ENCODE peak calls at places on chromosomes 16 and 17, in six cellular contexts. One of them, this sample, is unnamed.

GRCh38 chr17:19336938-19337711 is 25.4 kb downstream of the B9D1 start:
- DNase-seq in foreskin fibroblast: no peak
- DNase-seq in GM04504: no peak
- DNase-seq in DND-41: no peak
- DNase-seq in HFF-Myc: no peak
- DNase-seq in hypothalamus: no peak
- DNase-seq in this sample: no peak

GRCh38 chr17:55561973-55562495 is 50.8 kb upstream of the SMIM36 start:
- DNase-seq in foreskin fibroblast: no peak
- DNase-seq in GM04504: no peak
- DNase-seq in HFF-Myc: no peak
- DNase-seq in hypothalamus: no peak
- DNase-seq in DND-41: no peak
- DNase-seq in this sample: no peak

GRCh38 chr17:6543079-6544010 is 13.0 kb downstream of the PITPNM3 start:
- DNase-seq in GM04504: no peak
- DNase-seq in hypothalamus: no peak
- DNase-seq in foreskin fibroblast: no peak
- DNase-seq in HFF-Myc: no peak
- DNase-seq in DND-41: no peak
- DNase-seq in this sample: no peak

GRCh38 chr17:39027440-39028035 is 60.3 kb upstream of the FBXO47 start:
- DNase-seq in GM04504: no peak
- DNase-seq in foreskin fibroblast: no peak
- DNase-seq in HFF-Myc: no peak
- DNase-seq in DND-41: no peak
- DNase-seq in hypothalamus: no peak
- DNase-seq in this sample: no peak

GRCh38 chr17:31532526-31532925 is 141.1 kb downstream of the RAB11FIP4 start:
- DNase-seq in foreskin fibroblast: no peak
- DNase-seq in DND-41: no peak
- DNase-seq in HFF-Myc: no peak
- DNase-seq in GM04504: no peak
- DNase-seq in hypothalamus: no peak
- DNase-seq in this sample: no peak

GRCh38 chr17:37698132-37698615 is 46.7 kb downstream of the HNF1B start:
- DNase-seq in GM04504: no peak
- DNase-seq in DND-41: no peak
- DNase-seq in hypothalamus: no peak
- DNase-seq in foreskin fibroblast: peak; percentile 32
- DNase-seq in HFF-Myc: no peak
- DNase-seq in this sample: no peak

GRCh38 chr16:56708418-56708817 is 21.5 kb upstream of the NUP93 start:
- DNase-seq in foreskin fibroblast: no peak
- DNase-seq in HFF-Myc: no peak
- DNase-seq in DND-41: peak; percentile 89
- DNase-seq in GM04504: no peak
- DNase-seq in hypothalamus: no peak
- DNase-seq in this sample: no peak

GRCh38 chr17:11558681-11559234 is 39.5 kb upstream of the DNAH9 start:
- DNase-seq in foreskin fibroblast: no peak
- DNase-seq in DND-41: no peak
- DNase-seq in GM04504: no peak
- DNase-seq in HFF-Myc: no peak
- DNase-seq in hypothalamus: no peak
- DNase-seq in this sample: no peak

GRCh38 chr17:31401456-31402254 is 10.2 kb downstream of the RAB11FIP4 start:
- DNase-seq in hypothalamus: no peak
- DNase-seq in HFF-Myc: no peak
- DNase-seq in foreskin fibroblast: no peak
- DNase-seq in DND-41: no peak
- DNase-seq in GM04504: no peak
- DNase-seq in this sample: no peak

GRCh38 chr16:30728904-30729672 is 19.1 kb upstream of the PHKG2 start:
- DNase-seq in HFF-Myc: no peak
- DNase-seq in hypothalamus: no peak
- DNase-seq in foreskin fibroblast: no peak
- DNase-seq in DND-41: no peak
- DNase-seq in GM04504: no peak
- DNase-seq in this sample: no peak

GRCh38 chr16:49620158-49620867 is 235.6 kb downstream of the ZNF423 start:
- DNase-seq in HFF-Myc: no peak
- DNase-seq in GM04504: peak; percentile 26
- DNase-seq in foreskin fibroblast: peak; percentile 91
- DNase-seq in DND-41: no peak
- DNase-seq in hypothalamus: no peak
- DNase-seq in this sample: no peak

GRCh38 chr16:5024632-5025031 is 9.1 kb downstream of the NAGPA start:
- DNase-seq in foreskin fibroblast: peak; percentile 16
- DNase-seq in DND-41: no peak
- DNase-seq in GM04504: no peak
- DNase-seq in hypothalamus: no peak
- DNase-seq in HFF-Myc: no peak
- DNase-seq in this sample: peak; percentile 74

GRCh38 chr17:39835038-39835786 is 28.9 kb downstream of the IKZF3 start:
- DNase-seq in HFF-Myc: no peak
- DNase-seq in hypothalamus: no peak
- DNase-seq in DND-41: no peak
- DNase-seq in foreskin fibroblast: no peak
- DNase-seq in GM04504: no peak
- DNase-seq in this sample: peak; percentile 41

GRCh38 chr16:22123146-22123545 is 30.8 kb downstream of the VWA3A start:
- DNase-seq in DND-41: no peak
- DNase-seq in GM04504: no peak
- DNase-seq in HFF-Myc: no peak
- DNase-seq in hypothalamus: no peak
- DNase-seq in foreskin fibroblast: peak; percentile 6
- DNase-seq in this sample: peak; percentile 79

GRCh38 chr16:63458842-63459241 is 1422.6 kb upstream of the CDH8 start:
- DNase-seq in DND-41: no peak
- DNase-seq in GM04504: no peak
- DNase-seq in foreskin fibroblast: no peak
- DNase-seq in HFF-Myc: no peak
- DNase-seq in hypothalamus: no peak
- DNase-seq in this sample: no peak

GRCh38 chr16:50467943-50468748 is 80.0 kb upstream of the NKD1 start:
- DNase-seq in DND-41: peak; percentile 26
- DNase-seq in hypothalamus: no peak
- DNase-seq in GM04504: no peak
- DNase-seq in foreskin fibroblast: peak; percentile 36
- DNase-seq in HFF-Myc: no peak
- DNase-seq in this sample: peak; percentile 26

GRCh38 chr17:3035256-3035967 is 28.0 kb downstream of the OR1D5 start:
- DNase-seq in DND-41: no peak
- DNase-seq in HFF-Myc: no peak
- DNase-seq in foreskin fibroblast: no peak
- DNase-seq in GM04504: no peak
- DNase-seq in hypothalamus: no peak
- DNase-seq in this sample: no peak

GRCh38 chr16:88596477-88596876 is 26.3 kb downstream of the ZC3H18 start:
- DNase-seq in foreskin fibroblast: no peak
- DNase-seq in hypothalamus: no peak
- DNase-seq in DND-41: no peak
- DNase-seq in GM04504: no peak
- DNase-seq in HFF-Myc: no peak
- DNase-seq in this sample: no peak

GRCh38 chr16:51592013-51592501 is 441.0 kb upstream of the SALL1 start:
- DNase-seq in HFF-Myc: no peak
- DNase-seq in foreskin fibroblast: peak; percentile 12
- DNase-seq in GM04504: no peak
- DNase-seq in hypothalamus: no peak
- DNase-seq in DND-41: no peak
- DNase-seq in this sample: no peak

GRCh38 chr17:36689089-36689667 is 87.8 kb downstream of the MRM1 start:
- DNase-seq in HFF-Myc: no peak
- DNase-seq in foreskin fibroblast: no peak
- DNase-seq in DND-41: no peak
- DNase-seq in GM04504: no peak
- DNase-seq in hypothalamus: no peak
- DNase-seq in this sample: no peak

GRCh38 chr17:66299721-66300120 is 2.7 kb upstream of the PRKCA start:
- DNase-seq in hypothalamus: no peak
- DNase-seq in HFF-Myc: no peak
- DNase-seq in foreskin fibroblast: peak; percentile 45
- DNase-seq in DND-41: no peak
- DNase-seq in GM04504: no peak
- DNase-seq in this sample: no peak

GRCh38 chr17:74512624-74513084 is 18.6 kb downstream of the CD300LB start:
- DNase-seq in HFF-Myc: no peak
- DNase-seq in DND-41: no peak
- DNase-seq in foreskin fibroblast: no peak
- DNase-seq in hypothalamus: no peak
- DNase-seq in GM04504: no peak
- DNase-seq in this sample: no peak

GRCh38 chr16:47019563-47019962 is 46.1 kb upstream of the DNAJA2 start:
- DNase-seq in GM04504: no peak
- DNase-seq in foreskin fibroblast: peak; percentile 26
- DNase-seq in hypothalamus: no peak
- DNase-seq in DND-41: no peak
- DNase-seq in HFF-Myc: no peak
- DNase-seq in this sample: no peak

GRCh38 chr17:62703776-62704380 is 76.4 kb downstream of the MRC2 start:
- DNase-seq in DND-41: peak; percentile 64
- DNase-seq in GM04504: peak; percentile 32
- DNase-seq in foreskin fibroblast: peak; percentile 89
- DNase-seq in hypothalamus: peak; percentile 51
- DNase-seq in HFF-Myc: no peak
- DNase-seq in this sample: peak; percentile 80

GRCh38 chr17:57948555-57949420 is 6.4 kb downstream of the CUEDC1 start:
- DNase-seq in foreskin fibroblast: peak; percentile 93
- DNase-seq in GM04504: peak; percentile 94
- DNase-seq in HFF-Myc: peak; percentile 89
- DNase-seq in hypothalamus: no peak
- DNase-seq in DND-41: no peak
- DNase-seq in this sample: no peak

GRCh38 chr17:68733241-68734176 is 132.3 kb upstream of the FAM20A start:
- DNase-seq in HFF-Myc: peak; percentile 32
- DNase-seq in DND-41: no peak
- DNase-seq in GM04504: no peak
- DNase-seq in hypothalamus: no peak
- DNase-seq in foreskin fibroblast: peak; percentile 41
- DNase-seq in this sample: no peak

GRCh38 chr16:15055141-15056053 is 477 bp downstream of the NTAN1 start:
- DNase-seq in HFF-Myc: no peak
- DNase-seq in hypothalamus: no peak
- DNase-seq in foreskin fibroblast: peak; percentile 62
- DNase-seq in DND-41: peak; percentile 27
- DNase-seq in GM04504: no peak
- DNase-seq in this sample: peak; percentile 87

GRCh38 chr17:72788950-72789585 is 303.4 kb downstream of the SLC39A11 start:
- DNase-seq in DND-41: no peak
- DNase-seq in hypothalamus: no peak
- DNase-seq in HFF-Myc: no peak
- DNase-seq in foreskin fibroblast: peak; percentile 52
- DNase-seq in GM04504: no peak
- DNase-seq in this sample: no peak

GRCh38 chr17:751269-752001 is 629 bp downstream of the GEMIN4 start:
- DNase-seq in HFF-Myc: no peak
- DNase-seq in hypothalamus: no peak
- DNase-seq in GM04504: no peak
- DNase-seq in DND-41: peak; percentile 66
- DNase-seq in foreskin fibroblast: peak; percentile 66
- DNase-seq in this sample: peak; percentile 86

GRCh38 chr17:33285413-33285812 is 7.7 kb downstream of the ASIC2 start:
- DNase-seq in HFF-Myc: no peak
- DNase-seq in DND-41: no peak
- DNase-seq in GM04504: no peak
- DNase-seq in hypothalamus: no peak
- DNase-seq in foreskin fibroblast: no peak
- DNase-seq in this sample: no peak

GRCh38 chr17:850828-851759 is 68.9 kb downstream of the MRM3 start:
- DNase-seq in DND-41: no peak
- DNase-seq in foreskin fibroblast: peak; percentile 90
- DNase-seq in GM04504: peak; percentile 69
- DNase-seq in hypothalamus: no peak
- DNase-seq in HFF-Myc: peak; percentile 58
- DNase-seq in this sample: no peak

GRCh38 chr16:30482366-30482765 is 9.8 kb downstream of the ITGAL start:
- DNase-seq in foreskin fibroblast: peak; percentile 30
- DNase-seq in DND-41: no peak
- DNase-seq in hypothalamus: no peak
- DNase-seq in HFF-Myc: no peak
- DNase-seq in GM04504: no peak
- DNase-seq in this sample: peak; percentile 54

GRCh38 chr16:67641779-67642708 is 2.9 kb upstream of the CARMIL2 start:
- DNase-seq in hypothalamus: peak; percentile 30
- DNase-seq in DND-41: no peak
- DNase-seq in foreskin fibroblast: peak; percentile 45
- DNase-seq in GM04504: no peak
- DNase-seq in HFF-Myc: no peak
- DNase-seq in this sample: peak; percentile 41

GRCh38 chr17:35749560-35750412 is 3.3 kb downstream of the GAS2L2 start:
- DNase-seq in GM04504: no peak
- DNase-seq in DND-41: peak; percentile 44
- DNase-seq in foreskin fibroblast: peak; percentile 62
- DNase-seq in HFF-Myc: no peak
- DNase-seq in hypothalamus: no peak
- DNase-seq in this sample: no peak

This sample was measured in Karpas-422.